ENCODE peak calls at places on chromosome 10, in four cellular contexts. H is osteoblast, Y is heart left ventricle, F is heart right ventricle. S is an unnamed sample.

GRCh38 chr10:35391153-35391953 is 55.0 kb downstream of the CCNY start:
- DNase-seq in H (no peak), Y (no peak), F (no peak), S (no peak)

GRCh38 chr10:48551796-48552591 is 52.9 kb downstream of the ARHGAP22 start:
- DNase-seq in H (peak), Y (peak), F (peak), S (peak)

GRCh38 chr10:47038881-47039557 is 127.8 kb downstream of the PTPN20 start:
- DNase-seq in H (no peak), Y (peak), F (no peak), S (no peak)

GRCh38 chr10:15262036-15262713 is 93.7 kb upstream of the NMT2 start:
- DNase-seq in H (peak), Y (no peak), F (peak), S (no peak)

GRCh38 chr10:91977501-91977900 is 53.9 kb downstream of the BTAF1 start:
- DNase-seq in H (no peak), Y (no peak), F (no peak), S (no peak)

GRCh38 chr10:23314835-23315239 is 29.8 kb downstream of the C10orf67 start:
- DNase-seq in H (peak), Y (peak), F (peak), S (peak)

GRCh38 chr10:48470115-48470892 is 134.6 kb downstream of the ARHGAP22 start:
- DNase-seq in H (no peak), Y (no peak), F (no peak), S (no peak)

GRCh38 chr10:12353399-12354027 is 4.2 kb downstream of the CAMK1D start:
- DNase-seq in H (peak), Y (no peak), F (no peak), S (no peak)

GRCh38 chr10:84407390-84408049 is 79.1 kb downstream of the CCSER2 start:
- DNase-seq in H (no peak), Y (no peak), F (no peak), S (no peak)

GRCh38 chr10:69446229-69446628 is 5.0 kb upstream of the TSPAN15 start:
- DNase-seq in H (no peak), Y (no peak), F (no peak), S (no peak)

GRCh38 chr10:60818134-60818770 is 40.0 kb downstream of the CDK1 start:
- DNase-seq in H (no peak), Y (no peak), F (no peak), S (no peak)

GRCh38 chr10:31669367-31669766 is 259.3 kb downstream of the ARHGAP12 start:
- DNase-seq in H (no peak), Y (no peak), F (no peak), S (no peak)

GRCh38 chr10:61993676-61994401 is 92.3 kb downstream of the ARID5B start:
- DNase-seq in H (no peak), Y (no peak), F (no peak), S (no peak)

GRCh38 chr10:131041361-131041916 is 270.1 kb downstream of the TCERG1L start:
- DNase-seq in H (no peak), Y (no peak), F (no peak), S (no peak)

GRCh38 chr10:68542046-68542445 is 14.7 kb upstream of the SLC25A16 start:
- DNase-seq in H (peak), Y (no peak), F (no peak), S (no peak)

GRCh38 chr10:43026039-43026973 is 50.6 kb upstream of the RET start:
- DNase-seq in H (peak), Y (no peak), F (no peak), S (no peak)

GRCh38 chr10:106804992-106805391 is 359.5 kb downstream of the SORCS1 start:
- DNase-seq in H (no peak), Y (no peak), F (no peak), S (no peak)

GRCh38 chr10:239109-239508 is 103.9 kb downstream of the ZMYND11 start:
- DNase-seq in H (peak), Y (no peak), F (no peak), S (no peak)

GRCh38 chr10:74071151-74071550 is 73.2 kb downstream of the VCL start:
- DNase-seq in H (no peak), Y (peak), F (peak), S (peak)

GRCh38 chr10:127833804-127834203 is 58.9 kb downstream of the CLRN3 start:
- DNase-seq in H (no peak), Y (no peak), F (no peak), S (no peak)

GRCh38 chr10:43386981-43387677 is 15.7 kb downstream of the FXYD4 start:
- DNase-seq in H (no peak), Y (no peak), F (no peak), S (no peak)

GRCh38 chr10:86340991-86341260 is 25.7 kb downstream of the GRID1 start:
- DNase-seq in H (peak), Y (no peak), F (no peak), S (no peak)

GRCh38 chr10:22466763-22467334 is 121.6 kb downstream of the SPAG6 start:
- DNase-seq in H (no peak), Y (no peak), F (no peak), S (no peak)

GRCh38 chr10:79070091-79070610 is 1.4 kb downstream of the ZMIZ1 start:
- DNase-seq in H (peak), Y (peak), F (no peak), S (no peak)

GRCh38 chr10:110600487-110601101 is 33.1 kb downstream of the SMC3 start:
- DNase-seq in H (no peak), Y (no peak), F (no peak), S (peak)

GRCh38 chr10:29920408-29921070 is 138.8 kb downstream of the JCAD start:
- DNase-seq in H (no peak), Y (no peak), F (no peak), S (no peak)

GRCh38 chr10:61029411-61029810 is 85.4 kb upstream of the RHOBTB1 start:
- DNase-seq in H (no peak), Y (no peak), F (no peak), S (no peak)

DNA sequence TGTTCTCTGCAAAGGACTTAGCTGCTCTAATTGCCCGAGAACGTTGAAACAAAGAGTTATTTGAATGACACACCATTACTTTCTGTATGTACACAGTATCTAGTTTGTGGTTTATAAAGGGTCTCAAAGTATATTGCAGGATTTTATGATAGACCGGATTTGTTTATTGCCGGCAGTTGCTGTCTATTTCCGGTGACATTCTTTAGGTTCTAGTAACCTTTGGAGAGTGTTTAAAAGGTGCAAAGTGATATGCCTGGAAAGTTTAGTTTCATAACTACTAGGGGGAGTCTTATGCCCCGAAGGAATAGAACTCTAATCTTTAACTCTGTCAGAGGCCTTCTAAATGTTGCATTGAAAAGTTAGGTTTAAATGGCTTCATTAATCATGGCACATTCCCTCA is 63.8 kb downstream of the PAPSS2 start:
- DNase-seq in H (no peak), Y (no peak), F (no peak), S (no peak)
- H3K27ac ChIP-seq in H (no peak), Y (no peak), F (no peak), S (no peak)

DNA sequence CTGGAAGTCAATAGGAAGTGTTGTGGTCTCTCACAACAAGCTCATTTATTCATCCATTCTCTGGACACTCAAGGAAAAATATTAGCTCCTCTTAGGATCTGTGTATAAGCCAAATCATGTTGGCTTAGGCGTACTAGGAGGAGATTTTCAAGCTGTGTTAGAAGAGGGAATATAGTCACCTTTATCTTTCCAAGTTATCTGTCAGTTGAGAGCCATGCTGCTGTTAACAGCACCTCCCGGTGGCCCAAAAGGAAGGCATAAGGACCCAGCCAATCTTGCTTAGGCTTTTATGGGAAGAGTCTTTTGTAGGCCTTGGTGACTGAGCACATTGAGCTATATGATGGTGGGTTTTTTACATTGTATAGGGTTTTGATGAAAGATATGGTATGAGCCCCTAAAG is 220.0 kb downstream of the LRMDA start:
- DNase-seq in H (no peak), Y (no peak), F (no peak), S (no peak)
- TF ChIP-seq CTCF in H (peak), Y (no peak), F (no peak), S (no peak)

GRCh38 chr10:71735709-71736569 is 16.4 kb upstream of the C10orf105 start:
- DNase-seq in H (no peak), Y (no peak), F (no peak), S (no peak)

GRCh38 chr10:71734797-71735196 is 15.2 kb upstream of the C10orf105 start:
- DNase-seq in H (no peak), Y (no peak), F (no peak), S (no peak)

GRCh38 chr10:71737356-71738172 is 18.0 kb upstream of the C10orf105 start:
- DNase-seq in H (no peak), Y (no peak), F (no peak), S (no peak)

GRCh38 chr10:71739368-71739900 is 19.9 kb upstream of the C10orf105 start:
- DNase-seq in H (no peak), Y (no peak), F (no peak), S (no peak)

DNA sequence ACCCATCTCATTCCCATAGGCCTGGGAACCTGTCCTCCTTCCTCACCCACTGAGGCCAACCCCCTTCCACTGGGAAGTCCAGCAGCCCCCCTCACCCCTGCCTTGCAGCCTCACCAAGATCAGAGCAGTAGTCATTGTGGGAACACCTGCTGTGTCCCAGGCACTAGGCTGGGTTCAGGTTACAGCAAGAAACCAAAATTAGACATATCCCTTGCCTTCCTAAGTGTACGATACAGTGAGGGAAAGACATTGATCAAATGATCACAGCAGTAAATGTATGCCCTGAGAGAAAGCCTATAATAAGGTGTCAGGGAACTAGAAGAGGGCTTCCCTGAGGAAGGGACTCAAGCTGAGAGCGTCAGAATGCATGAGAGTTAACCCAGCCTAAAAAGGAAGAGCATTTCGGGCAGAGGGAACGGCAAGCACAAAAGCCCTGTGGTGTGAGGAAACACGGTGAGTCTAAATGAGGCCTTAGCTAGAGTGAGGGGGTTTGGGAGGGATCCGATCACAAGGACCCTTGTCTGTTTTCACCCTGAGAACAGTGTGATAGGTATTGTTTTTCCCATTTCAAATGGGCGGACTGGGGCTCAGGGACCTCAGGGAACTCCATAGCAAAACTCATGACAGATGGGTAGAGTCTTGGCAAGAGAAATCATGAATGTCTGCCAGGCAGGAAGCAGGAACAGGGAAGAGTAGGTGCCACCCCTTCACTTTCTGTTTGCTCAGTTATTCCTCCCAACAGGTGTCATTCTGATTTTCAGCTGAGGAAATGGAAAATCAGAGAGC is 17.2 kb upstream of the C10orf105 start:
- DNase-seq in H (no peak), Y (no peak), F (no peak), S (no peak)
- H3K27ac ChIP-seq in H (no peak), Y (peak), F (no peak), S (no peak)

DNA sequence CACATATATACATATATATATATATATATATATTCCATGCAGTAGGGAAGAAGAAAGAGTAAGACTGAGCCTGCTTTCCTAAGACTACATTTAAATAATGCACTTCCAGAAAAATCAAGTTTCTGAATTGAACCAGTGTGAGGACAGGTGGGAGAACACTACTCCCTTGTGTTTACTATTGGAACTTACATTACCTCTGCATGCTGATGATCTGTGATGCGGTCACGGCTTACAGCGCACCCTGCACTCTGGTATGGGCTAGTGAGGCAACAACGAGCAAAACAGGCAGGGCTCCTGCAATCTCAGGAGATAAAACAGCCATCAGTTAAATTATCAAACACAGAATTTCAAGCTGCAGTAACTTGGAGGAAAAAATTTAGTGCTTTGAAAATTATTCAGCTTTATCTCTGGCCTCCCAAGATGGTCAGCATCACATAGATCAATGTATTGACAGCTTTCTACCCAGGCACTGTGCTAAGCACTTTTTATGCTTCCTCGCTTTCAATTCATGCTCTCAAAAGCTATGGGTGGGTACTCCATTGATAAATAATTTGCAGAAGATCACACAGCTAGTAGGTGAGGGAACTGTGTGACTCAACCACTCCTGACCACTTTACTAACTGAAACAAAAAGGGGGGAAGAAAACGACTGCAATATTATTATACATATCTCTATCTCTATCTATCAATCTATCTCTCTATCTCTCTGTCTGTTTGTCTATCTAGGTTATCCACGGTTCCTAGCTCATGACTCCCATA is 20.5 kb upstream of the SLC16A12 start:
- DNase-seq in H (no peak), Y (peak), F (no peak), S (no peak)
- TF ChIP-seq CTCF in H (peak), Y (no peak), F (peak), S (peak)

DNA sequence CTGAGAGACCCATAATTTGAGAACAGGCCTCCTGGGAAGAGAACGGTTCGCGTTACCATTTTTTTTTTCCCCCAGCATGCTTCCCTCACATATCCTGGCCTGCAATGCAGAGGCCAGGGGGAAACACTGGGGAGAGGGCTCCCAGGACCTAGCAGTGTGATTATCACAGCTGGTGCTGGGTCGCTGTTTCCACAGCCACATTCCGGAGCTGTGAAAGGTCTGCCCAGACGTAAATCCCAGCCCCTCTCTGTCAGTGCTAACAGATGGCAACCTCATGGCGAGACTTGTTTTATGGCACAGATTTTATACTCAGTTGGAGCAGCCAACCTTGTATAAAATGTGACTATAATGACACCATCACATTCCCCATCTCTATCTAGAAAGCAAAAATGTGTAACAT is 150.5 kb downstream of the PLXDC2 start:
- DNase-seq in H (no peak), Y (no peak), F (no peak), S (no peak)
- H3K27ac ChIP-seq in H (no peak), Y (no peak), F (no peak), S (no peak)

GRCh38 chr10:126459032-126459831 is 71.0 kb upstream of the ADAM12 start:
- DNase-seq in H (peak), Y (no peak), F (no peak), S (no peak)
- TF ChIP-seq CTCF in H (peak), Y (no peak), F (no peak), S (no peak)